ENCODE peak calls at places on chromosomes 3 and 15, in eight cellular contexts. L, F, E, A, D, Y, V and Q are unnamed samples.

GRCh38 chr3:13057641-13058040 is 15.6 kb downstream of the IQSEC1 start:
- DNase-seq in D (no peak), A (no peak), V (no peak), E (no peak), Y (peak; percentile 70), F (no peak), L (no peak), Q (no peak)

GRCh38 chr3:87370007-87370406 is 93.6 kb upstream of the POU1F1 start:
- DNase-seq in Y (no peak), E (no peak), A (no peak), F (no peak), L (no peak), D (peak; percentile 11), V (no peak), Q (no peak)

GRCh38 chr3:5576277-5577011 is 388.9 kb downstream of the EDEM1 start:
- DNase-seq in V (no peak), D (no peak), E (no peak), Y (no peak), F (no peak), A (no peak), L (no peak), Q (no peak)

GRCh38 chr15:31733424-31733823 is 296.9 kb upstream of the CHRNA7 start:
- DNase-seq in A (no peak), D (no peak), E (no peak), F (no peak), Y (no peak), L (no peak), V (no peak), Q (no peak)

GRCh38 chr3:197021729-197022404 is 7.8 kb downstream of the MELTF start:
- DNase-seq in V (no peak), A (no peak), Y (no peak), D (no peak), E (no peak), L (no peak), F (no peak), Q (no peak)

GRCh38 chr3:190658106-190658505 is 144.2 kb downstream of the IL1RAP start:
- DNase-seq in Y (no peak), A (no peak), F (no peak), V (no peak), L (no peak), D (no peak), E (no peak), Q (no peak)

GRCh38 chr3:192802957-192803899 is 75.9 kb upstream of the FGF12 start:
- DNase-seq in L (no peak), A (no peak), D (peak; percentile 60), F (no peak), V (peak; percentile 42), Y (no peak), E (peak; percentile 36), Q (no peak)

GRCh38 chr15:86300371-86301106 is 220.9 kb downstream of the AGBL1 start:
- DNase-seq in D (peak; percentile 18), L (no peak), E (no peak), Y (no peak), F (no peak), V (no peak), A (no peak), Q (no peak)

GRCh38 chr3:9781551-9781950 is 10.7 kb downstream of the TADA3 start:
- DNase-seq in L (no peak), Y (no peak), D (no peak), V (no peak), A (no peak), E (no peak), F (no peak), Q (no peak)

GRCh38 chr15:74460298-74460697 is 662 bp downstream of the UBL7 start:
- DNase-seq in L (no peak), A (no peak), D (no peak), Y (no peak), V (peak; percentile 68), F (no peak), E (no peak), Q (no peak)

GRCh38 chr3:161212892-161213291 is 8.2 kb upstream of the NMD3 start:
- DNase-seq in D (peak; percentile 20), A (no peak), F (no peak), E (no peak), V (no peak), L (no peak), Y (no peak), Q (no peak)

GRCh38 chr3:9430733-9431132 is 33.3 kb downstream of the SETD5 start:
- DNase-seq in A (no peak), L (no peak), F (no peak), V (no peak), D (no peak), Y (no peak), E (no peak), Q (no peak)

GRCh38 chr3:132071043-132071442 is 36.2 kb upstream of the CPNE4 start:
- DNase-seq in E (no peak), L (no peak), F (no peak), Y (no peak), V (no peak), A (no peak), D (no peak), Q (no peak)

GRCh38 chr3:116038968-116039950 is 406.0 kb downstream of the LSAMP start:
- DNase-seq in E (no peak), L (no peak), D (no peak), Y (no peak), F (no peak), A (no peak), V (no peak), Q (no peak)

GRCh38 chr3:112109313-112109712 is 23.1 kb downstream of the C3orf52 start:
- DNase-seq in V (no peak), D (no peak), F (no peak), A (no peak), E (no peak), L (no peak), Y (no peak), Q (no peak)

GRCh38 chr3:134971359-134971758 is 176.3 kb downstream of the EPHB1 start:
- DNase-seq in A (no peak), D (no peak), E (no peak), V (no peak), L (no peak), F (no peak), Y (no peak), Q (no peak)

GRCh38 chr15:58070801-58071418 is 5.4 kb upstream of the ALDH1A2 start:
- DNase-seq in L (no peak), Y (peak; percentile 84), F (peak; percentile 55), E (peak; percentile 63), A (no peak), V (peak; percentile 29), D (peak; percentile 63), Q (peak; percentile 19)

GRCh38 chr3:53162672-53163458 is 1.9 kb downstream of the PRKCD start:
- DNase-seq in V (no peak), E (no peak), Y (peak; percentile 63), D (no peak), A (peak; percentile 52), F (no peak), L (peak; percentile 75), Q (peak; percentile 54)

GRCh38 chr15:97071658-97072057 is 741.2 kb downstream of the NR2F2 start:
- DNase-seq in F (no peak), V (no peak), Y (no peak), A (no peak), E (no peak), D (no peak), L (no peak), Q (no peak)

GRCh38 chr15:52737720-52738119 is 52.4 kb downstream of the ONECUT1 start:
- DNase-seq in E (no peak), A (no peak), F (no peak), D (no peak), L (no peak), V (no peak), Y (no peak), Q (no peak)

GRCh38 chr3:190694335-190695001 is 168.0 kb downstream of the GMNC start:
- DNase-seq in E (no peak), Y (no peak), V (no peak), L (no peak), D (no peak), F (no peak), A (no peak), Q (no peak)

GRCh38 chr15:56736308-56736707 is 3.0 kb upstream of the ZNF280D start:
- DNase-seq in L (no peak), A (no peak), F (no peak), E (no peak), Y (no peak), D (peak; percentile 81), V (no peak), Q (no peak)

GRCh38 chr3:53490131-53490474 is 4.3 kb upstream of the CACNA1D start:
- DNase-seq in F (no peak), D (no peak), L (no peak), A (no peak), V (no peak), Y (no peak), E (no peak), Q (no peak)